ENCODE peak calls at places on chromosome 4, in ten cellular contexts. L, R, W, H, X, G, P, Z, Q and N are unnamed samples.
A peak's percentile ranks its signal among the peaks of the same experiment; 100 is the strongest.

GRCh38 chr4:128461300-128462103 is 173.9 kb upstream of the PGRMC2 start:
- DNase-seq in P (no peak), Z (no peak), R (peak; percentile 57), W (no peak), L (no peak), G (peak; percentile 10), Q (no peak), X (no peak), H (peak; percentile 34), N (no peak)

GRCh38 chr4:76233967-76234678 is 17.4 kb upstream of the FAM47E start:
- DNase-seq in Q (no peak), P (no peak), H (no peak), Z (peak; percentile 30), G (peak; percentile 79), X (no peak), L (no peak), W (peak; percentile 35), R (no peak), N (no peak)

GRCh38 chr4:153471691-153472080 is 5.5 kb downstream of the TMEM131L start:
- DNase-seq in Q (no peak), P (no peak), G (no peak), R (no peak), X (no peak), Z (no peak), L (no peak), H (no peak), W (no peak), N (no peak)

GRCh38 chr4:89838005-89838404 is 1.0 kb upstream of the SNCA start:
- DNase-seq in Z (peak; percentile 9), W (no peak), X (no peak), G (no peak), R (no peak), P (no peak), L (no peak), Q (no peak), H (no peak), N (no peak)

GRCh38 chr4:2182981-2183380 is 58.9 kb downstream of the HAUS3 start:
- DNase-seq in X (no peak), P (no peak), G (no peak), Q (no peak), H (no peak), Z (no peak), L (no peak), W (no peak), R (no peak), N (no peak)

GRCh38 chr4:625631-626031 is 258 bp downstream of the PDE6B start:
- DNase-seq in Q (no peak), G (no peak), R (no peak), P (no peak), H (no peak), L (no peak), X (no peak), Z (no peak), W (peak; percentile 76), N (no peak)

GRCh38 chr4:169174247-169174646 is 96.5 kb downstream of the SH3RF1 start:
- DNase-seq in Q (no peak), W (no peak), Z (no peak), L (no peak), G (peak; percentile 31), H (no peak), X (no peak), P (no peak), R (no peak), N (no peak)

GRCh38 chr4:53313510-53313909 is 52.4 kb downstream of the SCFD2 start:
- DNase-seq in W (no peak), H (no peak), R (no peak), Z (peak; percentile 5), X (no peak), P (no peak), G (no peak), L (no peak), Q (no peak), N (no peak)

GRCh38 chr4:19054916-19055315 is 1033.4 kb upstream of the LCORL start:
- DNase-seq in W (no peak), X (no peak), G (no peak), Q (no peak), H (no peak), R (no peak), P (no peak), L (no peak), Z (no peak), N (no peak)

GRCh38 chr4:169675825-169676224 is 55.4 kb downstream of the CLCN3 start:
- DNase-seq in W (no peak), Q (no peak), L (no peak), H (no peak), X (no peak), R (no peak), G (no peak), Z (no peak), P (no peak), N (no peak)

GRCh38 chr4:10803944-10804343 is 119.4 kb upstream of the CLNK start:
- DNase-seq in X (no peak), H (no peak), Z (no peak), P (no peak), L (no peak), G (no peak), R (no peak), Q (no peak), W (no peak), N (no peak)

GRCh38 chr4:9932771-9933170 is 88.5 kb downstream of the SLC2A9 start:
- DNase-seq in W (no peak), X (no peak), Q (no peak), Z (no peak), L (no peak), R (no peak), P (no peak), H (no peak), G (no peak), N (no peak)

GRCh38 chr4:80790152-80790551 is 240.4 kb upstream of the BMP3 start:
- DNase-seq in Q (no peak), W (no peak), G (no peak), Z (no peak), P (no peak), L (no peak), H (no peak), X (no peak), R (no peak), N (no peak)

GRCh38 chr4:112031712-112032328 is 113.4 kb upstream of the FAM241A start:
- DNase-seq in R (peak; percentile 10), L (peak; percentile 22), W (no peak), G (peak; percentile 73), X (peak; percentile 39), Q (peak; percentile 12), Z (peak; percentile 38), P (no peak), H (peak; percentile 24), N (no peak)
- TF ChIP-seq CTCF in R (peak; percentile 81), L (peak; percentile 53), W (peak; percentile 55), G (peak; percentile 10), X (peak; percentile 56), Q (peak; percentile 86), Z (peak; percentile 63), P (no peak), H (peak; percentile 65), N (peak; percentile 63)

GRCh38 chr4:95637047-95637600 is 88.4 kb upstream of the UNC5C start:
- DNase-seq in R (no peak), L (no peak), H (no peak), P (no peak), W (no peak), X (no peak), Q (no peak), Z (peak; percentile 28), G (peak; percentile 6), N (no peak)
- TF ChIP-seq CTCF in R (peak; percentile 41), L (peak; percentile 32), H (no peak), P (no peak), W (peak; percentile 20), X (no peak), Q (peak; percentile 44), Z (peak; percentile 56), G (no peak), N (no peak)

GRCh38 chr4:72909461-72909860 is 160.1 kb downstream of the COX18 start:
- DNase-seq in Q (no peak), P (no peak), R (no peak), W (no peak), G (no peak), Z (peak; percentile 13), X (no peak), L (no peak), H (no peak), N (no peak)
- TF ChIP-seq CTCF in Q (peak; percentile 61), P (no peak), R (peak; percentile 28), W (peak; percentile 58), G (no peak), Z (no peak), X (no peak), L (no peak), H (peak; percentile 43), N (peak; percentile 51)

GRCh38 chr4:185892165-185892564 is 80.2 kb upstream of the SORBS2 start:
- DNase-seq in Z (no peak), X (no peak), P (no peak), Q (no peak), H (no peak), L (no peak), G (no peak), R (no peak), W (no peak), N (no peak)
- TF ChIP-seq CTCF in Z (no peak), X (no peak), P (no peak), Q (no peak), H (no peak), L (no peak), G (no peak), R (no peak), W (no peak), N (peak; percentile 12)

DNA sequence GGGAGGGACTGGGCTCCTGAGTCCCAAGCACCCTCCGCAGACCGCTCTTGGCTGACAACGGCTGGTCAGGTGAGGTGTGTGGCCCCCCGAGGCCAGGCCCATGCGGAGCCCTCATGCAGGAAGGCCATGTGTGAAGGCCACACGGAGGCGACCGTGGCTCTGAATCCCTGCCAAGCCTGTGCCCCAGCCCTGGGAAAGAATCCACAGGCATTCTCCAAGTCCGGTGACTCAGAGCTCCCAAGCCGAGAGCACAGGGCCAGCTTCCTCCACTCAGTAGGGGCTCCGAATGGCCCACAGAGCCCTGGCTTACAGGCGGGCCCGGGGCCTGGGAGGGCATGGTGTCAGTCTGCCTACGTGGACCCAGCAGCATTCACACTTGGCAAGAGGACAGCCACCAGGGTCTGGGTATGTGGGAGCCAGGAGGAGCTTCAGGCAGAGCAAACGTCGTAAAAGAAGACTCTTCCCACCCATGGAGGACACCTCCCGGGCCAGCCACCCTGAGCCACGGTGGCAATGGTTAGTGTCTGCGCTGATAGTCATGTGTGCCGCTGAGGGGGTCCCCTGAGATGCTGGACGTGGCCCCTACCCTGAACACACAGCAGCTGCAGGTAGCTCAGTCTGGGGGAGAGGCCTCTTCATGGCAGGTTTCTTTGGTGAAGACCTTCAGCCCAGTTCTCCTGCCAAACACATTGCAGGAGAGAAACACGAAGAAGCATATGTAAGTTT is 105.7 kb downstream of the PSAPL1 start:
- DNase-seq in Q (no peak), G (no peak), L (no peak), P (no peak), R (peak; percentile 8), H (peak; percentile 43), X (no peak), Z (no peak), W (no peak), N (no peak)
- TF ChIP-seq CTCF in Q (no peak), G (no peak), L (no peak), P (no peak), R (no peak), H (peak; percentile 27), X (no peak), Z (no peak), W (no peak), N (no peak)

DNA sequence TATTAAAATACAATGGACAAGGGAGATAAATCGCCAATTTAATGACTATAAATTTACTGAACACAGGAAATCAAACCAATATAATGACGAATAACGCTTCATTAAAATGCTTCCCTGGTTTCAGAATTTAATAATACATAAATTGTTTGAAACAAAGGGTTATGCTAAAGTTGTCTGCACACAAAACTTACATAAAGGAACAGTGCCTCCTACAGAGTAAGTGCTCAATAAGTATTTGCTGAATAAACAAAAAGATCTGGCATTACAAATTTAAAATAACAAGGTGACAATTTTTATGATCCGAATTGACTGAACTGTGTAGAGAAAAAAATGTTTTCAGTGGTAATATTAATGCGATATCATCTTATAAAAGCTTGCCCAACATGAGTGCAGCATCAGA is 69.6 kb downstream of the NOCT start:
- DNase-seq in H (no peak), W (no peak), X (peak; percentile 19), R (no peak), Q (no peak), G (no peak), Z (no peak), P (no peak), L (no peak), N (no peak)
- TF ChIP-seq CTCF in H (no peak), W (peak; percentile 7), X (peak; percentile 8), R (peak; percentile 35), Q (peak; percentile 12), G (no peak), Z (no peak), P (no peak), L (no peak), N (peak; percentile 36)